ENCODE peak calls at places on chromosomes 11 and 22, in seven cellular contexts. One of them, this sample, is unnamed.

GRCh38 chr11:125164422-125165110 is at the start of gene PKNOX2:
- DNase-seq in B cell: peak
- DNase-seq in prostate gland: peak
- DNase-seq in CD14-positive monocyte: no peak
- DNase-seq in gastrocnemius medialis: peak
- DNase-seq in foreskin keratinocyte: no peak
- DNase-seq in epithelial cell of esophagus: peak
- DNase-seq in this sample: peak

GRCh38 chr11:85845052-85845631 is 10.0 kb upstream of the CCDC83 start:
- DNase-seq in B cell: no peak
- DNase-seq in prostate gland: no peak
- DNase-seq in CD14-positive monocyte: no peak
- DNase-seq in gastrocnemius medialis: no peak
- DNase-seq in foreskin keratinocyte: peak
- DNase-seq in epithelial cell of esophagus: peak
- DNase-seq in this sample: no peak

GRCh38 chr22:37663521-37664140 is 5.1 kb downstream of the PDXP start:
- DNase-seq in B cell: no peak
- DNase-seq in prostate gland: no peak
- DNase-seq in CD14-positive monocyte: no peak
- DNase-seq in gastrocnemius medialis: no peak
- DNase-seq in foreskin keratinocyte: no peak
- DNase-seq in epithelial cell of esophagus: no peak
- DNase-seq in this sample: no peak

GRCh38 chr11:2761131-2762030 is 61.6 kb upstream of the KCNQ1OT1 start:
- DNase-seq in B cell: no peak
- DNase-seq in prostate gland: no peak
- DNase-seq in CD14-positive monocyte: no peak
- DNase-seq in gastrocnemius medialis: no peak
- DNase-seq in foreskin keratinocyte: no peak
- DNase-seq in epithelial cell of esophagus: no peak
- DNase-seq in this sample: peak

GRCh38 chr11:104765401-104765800 is 132.9 kb downstream of the CASP12 start:
- DNase-seq in B cell: no peak
- DNase-seq in prostate gland: no peak
- DNase-seq in CD14-positive monocyte: no peak
- DNase-seq in gastrocnemius medialis: no peak
- DNase-seq in foreskin keratinocyte: no peak
- DNase-seq in epithelial cell of esophagus: no peak
- DNase-seq in this sample: no peak

GRCh38 chr11:88178211-88178610 is 3.0 kb upstream of the RAB38 start:
- DNase-seq in B cell: no peak
- DNase-seq in prostate gland: no peak
- DNase-seq in CD14-positive monocyte: no peak
- DNase-seq in gastrocnemius medialis: no peak
- DNase-seq in foreskin keratinocyte: no peak
- DNase-seq in epithelial cell of esophagus: no peak
- DNase-seq in this sample: no peak

GRCh38 chr11:267491-267994 is 10.7 kb upstream of the NLRP6 start:
- DNase-seq in B cell: peak
- DNase-seq in prostate gland: peak
- DNase-seq in CD14-positive monocyte: no peak
- DNase-seq in gastrocnemius medialis: no peak
- DNase-seq in foreskin keratinocyte: no peak
- DNase-seq in epithelial cell of esophagus: no peak
- DNase-seq in this sample: peak

GRCh38 chr11:1237128-1237580 is 14.3 kb downstream of the MUC5B start:
- DNase-seq in B cell: no peak
- DNase-seq in prostate gland: no peak
- DNase-seq in CD14-positive monocyte: peak
- DNase-seq in gastrocnemius medialis: no peak
- DNase-seq in foreskin keratinocyte: no peak
- DNase-seq in epithelial cell of esophagus: no peak
- DNase-seq in this sample: no peak

GRCh38 chr11:36605221-36606216 is 7.5 kb upstream of the RAG2 start:
- DNase-seq in B cell: no peak
- DNase-seq in prostate gland: no peak
- DNase-seq in CD14-positive monocyte: no peak
- DNase-seq in gastrocnemius medialis: no peak
- DNase-seq in foreskin keratinocyte: no peak
- DNase-seq in epithelial cell of esophagus: no peak
- DNase-seq in this sample: no peak

GRCh38 chr11:69954756-69955155 is 123.4 kb upstream of the ANO1 start:
- DNase-seq in B cell: no peak
- DNase-seq in prostate gland: no peak
- DNase-seq in CD14-positive monocyte: no peak
- DNase-seq in gastrocnemius medialis: no peak
- DNase-seq in foreskin keratinocyte: no peak
- DNase-seq in epithelial cell of esophagus: no peak
- DNase-seq in this sample: no peak

GRCh38 chr11:6646631-6647281 is 8.9 kb downstream of the DCHS1 start:
- DNase-seq in B cell: peak
- DNase-seq in prostate gland: no peak
- DNase-seq in CD14-positive monocyte: no peak
- DNase-seq in gastrocnemius medialis: peak
- DNase-seq in foreskin keratinocyte: no peak
- DNase-seq in epithelial cell of esophagus: no peak
- DNase-seq in this sample: peak

GRCh38 chr11:47508595-47509555 is 44.1 kb downstream of the CELF1 start:
- DNase-seq in B cell: no peak
- DNase-seq in prostate gland: no peak
- DNase-seq in CD14-positive monocyte: no peak
- DNase-seq in gastrocnemius medialis: no peak
- DNase-seq in foreskin keratinocyte: no peak
- DNase-seq in epithelial cell of esophagus: no peak
- DNase-seq in this sample: peak

DNA sequence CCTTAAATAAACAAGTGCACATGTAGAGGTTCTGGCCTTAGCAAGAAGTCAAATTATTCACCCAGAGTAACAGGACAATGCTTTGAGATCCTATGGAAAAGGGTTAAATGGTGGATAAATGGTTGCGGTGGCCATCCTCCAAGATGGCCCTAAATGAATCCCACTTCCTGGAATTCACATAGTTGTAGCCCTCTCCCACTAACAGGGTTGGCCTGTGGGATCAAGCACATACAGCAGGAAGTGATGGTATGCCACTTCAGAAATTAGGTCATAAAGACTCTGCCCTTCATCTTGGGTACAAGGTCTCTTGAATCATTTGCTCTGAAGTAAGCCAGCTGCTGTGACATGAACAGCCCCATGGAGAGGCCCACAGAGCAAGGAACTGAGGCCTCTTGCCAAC is 1.8 kb downstream of the ZNF280B start:
- DNase-seq in B cell: no peak
- DNase-seq in prostate gland: no peak
- DNase-seq in CD14-positive monocyte: no peak
- DNase-seq in gastrocnemius medialis: no peak
- DNase-seq in foreskin keratinocyte: no peak
- DNase-seq in epithelial cell of esophagus: no peak
- DNase-seq in this sample: no peak
- TF ChIP-seq CTCF in B cell: no peak
- TF ChIP-seq CTCF in prostate gland: no peak
- TF ChIP-seq CTCF in CD14-positive monocyte: no peak
- TF ChIP-seq CTCF in gastrocnemius medialis: no peak
- TF ChIP-seq CTCF in foreskin keratinocyte: no peak
- TF ChIP-seq CTCF in epithelial cell of esophagus: no peak
- TF ChIP-seq CTCF in this sample: no peak

GRCh38 chr11:122107566-122107965 is 8.4 kb downstream of the BLID start:
- DNase-seq in B cell: no peak
- DNase-seq in prostate gland: no peak
- DNase-seq in CD14-positive monocyte: no peak
- DNase-seq in gastrocnemius medialis: peak
- DNase-seq in foreskin keratinocyte: no peak
- DNase-seq in epithelial cell of esophagus: no peak
- DNase-seq in this sample: no peak

GRCh38 chr11:122105009-122105828 is 10.8 kb downstream of the BLID start:
- DNase-seq in B cell: no peak
- DNase-seq in prostate gland: no peak
- DNase-seq in CD14-positive monocyte: no peak
- DNase-seq in gastrocnemius medialis: no peak
- DNase-seq in foreskin keratinocyte: no peak
- DNase-seq in epithelial cell of esophagus: peak
- DNase-seq in this sample: no peak

GRCh38 chr11:122108828-122109227 is 7.2 kb downstream of the BLID start:
- DNase-seq in B cell: no peak
- DNase-seq in prostate gland: no peak
- DNase-seq in CD14-positive monocyte: no peak
- DNase-seq in gastrocnemius medialis: no peak
- DNase-seq in foreskin keratinocyte: no peak
- DNase-seq in epithelial cell of esophagus: no peak
- DNase-seq in this sample: no peak

GRCh38 chr11:122108192-122108799 is 7.7 kb downstream of the BLID start:
- DNase-seq in B cell: no peak
- DNase-seq in prostate gland: no peak
- DNase-seq in CD14-positive monocyte: no peak
- DNase-seq in gastrocnemius medialis: no peak
- DNase-seq in foreskin keratinocyte: no peak
- DNase-seq in epithelial cell of esophagus: peak
- DNase-seq in this sample: peak

DNA sequence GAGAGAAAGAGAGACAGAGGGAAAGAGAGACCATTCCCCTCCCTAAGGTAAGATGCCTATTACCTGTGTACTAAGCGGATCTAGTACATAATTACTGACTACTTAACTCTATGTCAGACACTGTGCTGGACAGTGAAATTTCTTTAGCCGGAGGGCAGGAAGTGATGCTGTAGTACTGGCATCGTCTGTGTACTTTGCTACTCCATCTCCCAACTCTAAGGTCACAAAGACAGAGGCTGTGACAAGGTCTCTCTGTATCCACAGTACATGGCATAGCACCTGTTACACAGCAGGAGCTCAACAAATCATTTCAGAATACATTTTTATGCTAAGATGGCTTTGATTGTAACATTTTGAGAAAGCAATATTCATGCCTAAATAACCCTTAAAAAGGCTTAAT is 9.0 kb downstream of the BLID start:
- DNase-seq in B cell: no peak
- DNase-seq in prostate gland: no peak
- DNase-seq in CD14-positive monocyte: no peak
- DNase-seq in gastrocnemius medialis: no peak
- DNase-seq in foreskin keratinocyte: no peak
- DNase-seq in epithelial cell of esophagus: no peak
- DNase-seq in this sample: no peak
- TF ChIP-seq CTCF in B cell: no peak
- TF ChIP-seq CTCF in prostate gland: no peak
- TF ChIP-seq CTCF in CD14-positive monocyte: no peak
- TF ChIP-seq CTCF in gastrocnemius medialis: no peak
- TF ChIP-seq CTCF in foreskin keratinocyte: no peak
- TF ChIP-seq CTCF in epithelial cell of esophagus: no peak
- TF ChIP-seq CTCF in this sample: no peak

GRCh38 chr22:39928556-39929401 is 27.9 kb downstream of the GRAP2 start:
- DNase-seq in B cell: no peak
- DNase-seq in prostate gland: no peak
- DNase-seq in CD14-positive monocyte: no peak
- DNase-seq in gastrocnemius medialis: no peak
- DNase-seq in foreskin keratinocyte: peak
- DNase-seq in epithelial cell of esophagus: peak
- DNase-seq in this sample: no peak

GRCh38 chr22:39926175-39927152 is 25.6 kb downstream of the GRAP2 start:
- DNase-seq in B cell: no peak
- DNase-seq in prostate gland: peak
- DNase-seq in CD14-positive monocyte: no peak
- DNase-seq in gastrocnemius medialis: no peak
- DNase-seq in foreskin keratinocyte: no peak
- DNase-seq in epithelial cell of esophagus: no peak
- DNase-seq in this sample: no peak

GRCh38 chr22:39925273-39925672 is 24.4 kb downstream of the GRAP2 start:
- DNase-seq in B cell: no peak
- DNase-seq in prostate gland: no peak
- DNase-seq in CD14-positive monocyte: no peak
- DNase-seq in gastrocnemius medialis: no peak
- DNase-seq in foreskin keratinocyte: no peak
- DNase-seq in epithelial cell of esophagus: no peak
- DNase-seq in this sample: no peak

GRCh38 chr22:39924286-39924685 is 23.4 kb downstream of the GRAP2 start:
- DNase-seq in B cell: no peak
- DNase-seq in prostate gland: no peak
- DNase-seq in CD14-positive monocyte: no peak
- DNase-seq in gastrocnemius medialis: no peak
- DNase-seq in foreskin keratinocyte: no peak
- DNase-seq in epithelial cell of esophagus: no peak
- DNase-seq in this sample: no peak

DNA sequence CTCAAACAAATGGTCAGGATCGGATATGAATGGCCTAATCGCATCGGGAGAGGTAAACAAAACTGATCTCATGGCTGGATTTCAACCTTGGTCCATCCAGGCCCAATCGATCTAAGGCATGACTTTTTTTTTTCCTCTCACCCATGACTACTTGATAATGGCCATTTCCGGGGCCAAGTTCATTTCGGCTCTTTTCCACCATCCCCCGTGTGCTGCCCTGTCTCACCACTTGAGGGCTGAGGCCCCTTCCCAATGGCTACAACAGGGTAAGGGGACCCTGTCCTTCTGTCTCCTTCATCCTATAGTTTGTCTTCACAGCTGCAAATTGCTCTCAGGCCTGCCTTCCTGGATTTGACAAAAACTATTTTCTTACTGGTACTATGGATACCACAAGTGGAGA is 26.7 kb downstream of the GRAP2 start:
- DNase-seq in B cell: no peak
- DNase-seq in prostate gland: no peak
- DNase-seq in CD14-positive monocyte: no peak
- DNase-seq in gastrocnemius medialis: no peak
- DNase-seq in foreskin keratinocyte: no peak
- DNase-seq in epithelial cell of esophagus: no peak
- DNase-seq in this sample: no peak
- TF ChIP-seq CTCF in B cell: no peak
- TF ChIP-seq CTCF in prostate gland: no peak
- TF ChIP-seq CTCF in CD14-positive monocyte: no peak
- TF ChIP-seq CTCF in gastrocnemius medialis: no peak
- TF ChIP-seq CTCF in foreskin keratinocyte: no peak
- TF ChIP-seq CTCF in epithelial cell of esophagus: no peak
- TF ChIP-seq CTCF in this sample: no peak

GRCh38 chr11:27532652-27533325 is 26.2 kb upstream of the LIN7C start:
- DNase-seq in B cell: no peak
- DNase-seq in prostate gland: no peak
- DNase-seq in CD14-positive monocyte: no peak
- DNase-seq in gastrocnemius medialis: no peak
- DNase-seq in foreskin keratinocyte: no peak
- DNase-seq in epithelial cell of esophagus: peak
- DNase-seq in this sample: no peak

GRCh38 chr11:27525824-27526516 is 19.4 kb upstream of the LIN7C start:
- DNase-seq in B cell: no peak
- DNase-seq in prostate gland: no peak
- DNase-seq in CD14-positive monocyte: no peak
- DNase-seq in gastrocnemius medialis: no peak
- DNase-seq in foreskin keratinocyte: no peak
- DNase-seq in epithelial cell of esophagus: no peak
- DNase-seq in this sample: no peak

GRCh38 chr11:27524155-27524554 is 17.6 kb upstream of the LIN7C start:
- DNase-seq in B cell: no peak
- DNase-seq in prostate gland: no peak
- DNase-seq in CD14-positive monocyte: no peak
- DNase-seq in gastrocnemius medialis: no peak
- DNase-seq in foreskin keratinocyte: peak
- DNase-seq in epithelial cell of esophagus: peak
- DNase-seq in this sample: no peak

DNA sequence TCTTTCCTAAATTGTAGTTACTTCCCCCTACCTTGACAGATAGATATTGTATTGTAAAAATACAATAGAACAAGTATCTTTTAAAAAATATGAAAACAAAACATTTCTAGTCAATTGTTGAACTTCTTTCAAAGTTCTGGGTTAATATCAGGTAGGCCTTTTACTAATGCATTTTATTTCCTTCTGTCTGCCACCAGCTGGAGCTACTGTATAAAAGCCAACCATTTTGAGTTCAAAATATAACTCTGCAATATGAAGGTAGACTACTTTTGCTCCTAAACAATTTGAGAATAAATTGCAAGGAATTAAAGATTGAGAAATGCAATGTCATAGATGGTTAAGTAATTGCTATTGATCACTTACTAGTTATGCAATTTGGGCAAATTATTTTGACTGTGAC is 22.1 kb upstream of the LIN7C start:
- DNase-seq in B cell: no peak
- DNase-seq in prostate gland: no peak
- DNase-seq in CD14-positive monocyte: no peak
- DNase-seq in gastrocnemius medialis: no peak
- DNase-seq in foreskin keratinocyte: no peak
- DNase-seq in epithelial cell of esophagus: no peak
- DNase-seq in this sample: no peak
- TF ChIP-seq CTCF in B cell: no peak
- TF ChIP-seq CTCF in prostate gland: no peak
- TF ChIP-seq CTCF in CD14-positive monocyte: no peak
- TF ChIP-seq CTCF in gastrocnemius medialis: no peak
- TF ChIP-seq CTCF in foreskin keratinocyte: peak
- TF ChIP-seq CTCF in epithelial cell of esophagus: no peak
- TF ChIP-seq CTCF in this sample: no peak

This sample was measured in GM13976.